ENCODE peak calls at places on chromosomes 12 and 14, in four cellular contexts. One of them, this sample, is unnamed.
A peak's percentile ranks its signal among the peaks of the same experiment; 100 is the strongest.

GRCh38 chr14:81535399-81536124 is 1.9 kb upstream of the SEL1L start:
- DNase-seq in K562: no peak
- DNase-seq in tibial nerve: no peak
- DNase-seq in hypothalamus: no peak
- DNase-seq in this sample: no peak

GRCh38 chr12:6315184-6315583 is 4.7 kb downstream of the PLEKHG6 start:
- DNase-seq in tibial nerve: no peak
- DNase-seq in K562: no peak
- DNase-seq in hypothalamus: no peak
- DNase-seq in this sample: no peak

GRCh38 chr12:48489012-48489411 is 6.7 kb downstream of the C12orf54 start:
- DNase-seq in K562: no peak
- DNase-seq in hypothalamus: no peak
- DNase-seq in tibial nerve: no peak
- DNase-seq in this sample: peak; percentile 14

GRCh38 chr12:77325505-77325904 is 260.1 kb upstream of the E2F7 start:
- DNase-seq in tibial nerve: no peak
- DNase-seq in hypothalamus: no peak
- DNase-seq in K562: no peak
- DNase-seq in this sample: no peak

GRCh38 chr14:91396959-91397815 is 20.4 kb downstream of the CCDC88C start:
- DNase-seq in tibial nerve: no peak
- DNase-seq in K562: no peak
- DNase-seq in hypothalamus: no peak
- DNase-seq in this sample: no peak

GRCh38 chr12:12466157-12466556 is 96.5 kb downstream of the DUSP16 start:
- DNase-seq in hypothalamus: no peak
- DNase-seq in K562: no peak
- DNase-seq in tibial nerve: no peak
- DNase-seq in this sample: no peak

GRCh38 chr14:102316746-102317563 is 2.6 kb upstream of the ZNF839 start:
- DNase-seq in hypothalamus: peak; percentile 93
- DNase-seq in tibial nerve: peak; percentile 88
- DNase-seq in K562: peak; percentile 83
- DNase-seq in this sample: peak; percentile 95

GRCh38 chr12:6821674-6822433 is at the start of gene GPR162:
- DNase-seq in tibial nerve: no peak
- DNase-seq in K562: peak; percentile 78
- DNase-seq in hypothalamus: peak; percentile 80
- DNase-seq in this sample: peak; percentile 72

GRCh38 chr14:91105673-91106072 is 8.2 kb upstream of the DGLUCY start:
- DNase-seq in hypothalamus: no peak
- DNase-seq in tibial nerve: no peak
- DNase-seq in K562: no peak
- DNase-seq in this sample: peak; percentile 13

GRCh38 chr14:75422169-75422568 is 5.7 kb upstream of the JDP2 start:
- DNase-seq in K562: no peak
- DNase-seq in hypothalamus: no peak
- DNase-seq in tibial nerve: no peak
- DNase-seq in this sample: peak; percentile 88

GRCh38 chr14:79051009-79051710 is 881.0 kb downstream of the NRXN3 start:
- DNase-seq in tibial nerve: no peak
- DNase-seq in K562: no peak
- DNase-seq in hypothalamus: peak; percentile 30
- DNase-seq in this sample: no peak

GRCh38 chr14:88607829-88608228 is 45.0 kb downstream of the ZC3H14 start:
- DNase-seq in K562: no peak
- DNase-seq in hypothalamus: no peak
- DNase-seq in tibial nerve: no peak
- DNase-seq in this sample: no peak

GRCh38 chr12:6696690-6697583 is 3.7 kb downstream of the PIANP start:
- DNase-seq in tibial nerve: no peak
- DNase-seq in K562: no peak
- DNase-seq in hypothalamus: no peak
- DNase-seq in this sample: no peak

GRCh38 chr12:10740182-10740581 is 17.1 kb upstream of the YBX3 start:
- DNase-seq in tibial nerve: no peak
- DNase-seq in hypothalamus: no peak
- DNase-seq in K562: no peak
- DNase-seq in this sample: no peak

GRCh38 chr12:121443911-121444841 is 44.3 kb downstream of the RNF34 start:
- DNase-seq in hypothalamus: peak; percentile 22
- DNase-seq in tibial nerve: no peak
- DNase-seq in K562: no peak
- DNase-seq in this sample: no peak

GRCh38 chr12:51520576-51521325 is 70.3 kb upstream of the SCN8A start:
- DNase-seq in K562: no peak
- DNase-seq in tibial nerve: no peak
- DNase-seq in hypothalamus: no peak
- DNase-seq in this sample: no peak

GRCh38 chr14:101171650-101172049 is 268.1 kb upstream of the RTL1 start:
- DNase-seq in hypothalamus: no peak
- DNase-seq in tibial nerve: no peak
- DNase-seq in K562: no peak
- DNase-seq in this sample: no peak

GRCh38 chr14:104639889-104640548 is 35.4 kb upstream of the TMEM179 start:
- DNase-seq in tibial nerve: peak; percentile 46
- DNase-seq in K562: peak; percentile 83
- DNase-seq in hypothalamus: peak; percentile 45
- DNase-seq in this sample: peak; percentile 55